ENCODE peak calls at places on chromosomes 11 and 22, in seven cellular contexts. Q, G, F, Z, R, P and K are unnamed samples.

GRCh38 chr11:6321356-6321755 is 1.1 kb upstream of the CAVIN3 start:
- DNase-seq in Q (no peak), G (no peak), F (no peak), Z (no peak), R (peak; percentile 31), P (peak; percentile 11), K (no peak)

GRCh38 chr22:44729391-44730012 is 22.9 kb upstream of the ARHGAP8 start:
- DNase-seq in Q (peak; percentile 71), G (no peak), F (peak; percentile 74), Z (peak; percentile 66), R (peak; percentile 55), P (no peak), K (peak; percentile 75)

GRCh38 chr11:8768625-8769333 is 86.2 kb downstream of the RPL27A start:
- DNase-seq in Q (peak; percentile 91), G (peak; percentile 22), F (peak; percentile 63), Z (peak; percentile 43), R (peak; percentile 30), P (peak; percentile 91), K (peak; percentile 73)

GRCh38 chr22:39243443-39244072 is 1.2 kb downstream of the PDGFB start:
- DNase-seq in Q (no peak), G (peak; percentile 12), F (no peak), Z (no peak), R (no peak), P (no peak), K (no peak)

GRCh38 chr11:114297806-114298700 is 1.9 kb downstream of the NNMT start:
- DNase-seq in Q (peak; percentile 68), G (no peak), F (peak; percentile 70), Z (no peak), R (no peak), P (peak; percentile 38), K (no peak)

GRCh38 chr11:126113515-126113957 is 50.9 kb upstream of the CDON start:
- DNase-seq in Q (peak; percentile 99), G (peak; percentile 90), F (peak; percentile 94), Z (peak; percentile 82), R (peak; percentile 91), P (peak; percentile 92), K (peak; percentile 84)

GRCh38 chr11:134741453-134742227 is 329.6 kb upstream of the B3GAT1 start:
- DNase-seq in Q (no peak), G (no peak), F (peak; percentile 60), Z (peak; percentile 5), R (no peak), P (no peak), K (peak; percentile 81)

GRCh38 chr11:68298659-68299516 is 13.5 kb upstream of the LRP5 start:
- DNase-seq in Q (no peak), G (no peak), F (no peak), Z (no peak), R (no peak), P (no peak), K (no peak)

GRCh38 chr11:29135504-29135903 is 881.3 kb downstream of the KCNA4 start:
- DNase-seq in Q (peak; percentile 63), G (no peak), F (peak; percentile 25), Z (no peak), R (no peak), P (peak; percentile 77), K (peak; percentile 19)

GRCh38 chr11:36123353-36124220 is 165.6 kb downstream of the COMMD9 start:
- DNase-seq in Q (no peak), G (no peak), F (no peak), Z (no peak), R (no peak), P (peak; percentile 8), K (no peak)

GRCh38 chr22:46809153-46809885 is 46.9 kb downstream of the TBC1D22A start:
- DNase-seq in Q (no peak), G (no peak), F (no peak), Z (no peak), R (no peak), P (no peak), K (no peak)

GRCh38 chr22:25161017-25161915 is 38.4 kb upstream of the CRYBB3 start:
- DNase-seq in Q (no peak), G (no peak), F (no peak), Z (no peak), R (no peak), P (no peak), K (no peak)

GRCh38 chr11:9604134-9604533 is 30.7 kb downstream of the WEE1 start:
- DNase-seq in Q (no peak), G (no peak), F (no peak), Z (no peak), R (no peak), P (no peak), K (no peak)

GRCh38 chr11:2186669-2187266 is 15.2 kb upstream of the TH start:
- DNase-seq in Q (peak; percentile 4), G (no peak), F (peak; percentile 22), Z (peak; percentile 58), R (no peak), P (peak; percentile 23), K (no peak)

GRCh38 chr22:48240165-48240934 is 1477.9 kb downstream of the TBC1D22A start:
- DNase-seq in Q (no peak), G (no peak), F (no peak), Z (no peak), R (no peak), P (no peak), K (no peak)

GRCh38 chr11:78295991-78296930 is 107.5 kb downstream of the USP35 start:
- DNase-seq in Q (peak; percentile 21), G (no peak), F (no peak), Z (no peak), R (no peak), P (no peak), K (no peak)

GRCh38 chr11:102762414-102762813 is 18.0 kb downstream of the MMP10 start:
- DNase-seq in Q (peak; percentile 39), G (no peak), F (no peak), Z (peak; percentile 52), R (no peak), P (peak; percentile 69), K (no peak)

GRCh38 chr22:22817468-22818201 is 70.0 kb upstream of the IGLL5 start:
- DNase-seq in Q (no peak), G (no peak), F (no peak), Z (no peak), R (no peak), P (no peak), K (no peak)

GRCh38 chr22:37431366-37431765 is 4.1 kb upstream of the ELFN2 start:
- DNase-seq in Q (no peak), G (no peak), F (no peak), Z (peak; percentile 34), R (no peak), P (peak; percentile 46), K (no peak)

GRCh38 chr11:46337626-46338345 is 9.5 kb upstream of the DGKZ start:
- DNase-seq in Q (no peak), G (no peak), F (no peak), Z (no peak), R (no peak), P (no peak), K (no peak)

GRCh38 chr11:12746593-12747097 is 72.4 kb downstream of the TEAD1 start:
- DNase-seq in Q (peak; percentile 29), G (no peak), F (peak; percentile 93), Z (no peak), R (peak; percentile 91), P (peak; percentile 90), K (peak; percentile 68)

GRCh38 chr11:96500440-96500839 is 110.6 kb downstream of the JRKL start:
- DNase-seq in Q (no peak), G (no peak), F (no peak), Z (no peak), R (no peak), P (no peak), K (no peak)

GRCh38 chr11:2412323-2412722 is 11.8 kb downstream of the TSSC4 start:
- DNase-seq in Q (no peak), G (no peak), F (no peak), Z (no peak), R (no peak), P (no peak), K (no peak)

GRCh38 chr22:17576475-17576874 is 13.2 kb downstream of the SLC25A18 start:
- DNase-seq in Q (peak; percentile 99), G (no peak), F (peak; percentile 80), Z (no peak), R (no peak), P (peak; percentile 99), K (no peak)

GRCh38 chr11:96010683-96011082 is 86.8 kb upstream of the MTMR2 start:
- DNase-seq in Q (no peak), G (no peak), F (no peak), Z (no peak), R (no peak), P (no peak), K (no peak)

GRCh38 chr11:75164318-75164827 is 13.5 kb downstream of the SLCO2B1 start:
- DNase-seq in Q (no peak), G (no peak), F (no peak), Z (no peak), R (no peak), P (no peak), K (no peak)

GRCh38 chr11:122342089-122342749 is 226.2 kb upstream of the BLID start:
- DNase-seq in Q (no peak), G (no peak), F (no peak), Z (no peak), R (no peak), P (no peak), K (no peak)

GRCh38 chr22:44091021-44091721 is 67.1 kb downstream of the PARVB start:
- DNase-seq in Q (no peak), G (no peak), F (peak; percentile 31), Z (peak; percentile 34), R (no peak), P (peak; percentile 8), K (peak; percentile 40)

GRCh38 chr22:17540481-17540880 is 22.8 kb upstream of the SLC25A18 start:
- DNase-seq in Q (no peak), G (no peak), F (no peak), Z (no peak), R (no peak), P (no peak), K (no peak)

GRCh38 chr11:31958086-31958735 is 132.7 kb upstream of the RCN1 start:
- DNase-seq in Q (peak; percentile 58), G (peak; percentile 23), F (peak; percentile 61), Z (peak; percentile 72), R (no peak), P (peak; percentile 56), K (peak; percentile 56)

GRCh38 chr11:33633251-33634003 is 67.2 kb downstream of the C11orf91 start:
- DNase-seq in Q (peak; percentile 70), G (peak; percentile 90), F (peak; percentile 64), Z (no peak), R (no peak), P (peak; percentile 74), K (peak; percentile 37)

GRCh38 chr11:132220464-132220863 is 850.0 kb downstream of the NTM start:
- DNase-seq in Q (peak; percentile 98), G (no peak), F (peak; percentile 62), Z (no peak), R (no peak), P (peak; percentile 28), K (peak; percentile 44)

GRCh38 chr11:46555269-46556054 is 38.4 kb downstream of the AMBRA1 start:
- DNase-seq in Q (peak; percentile 75), G (no peak), F (peak; percentile 69), Z (peak; percentile 53), R (no peak), P (peak; percentile 21), K (peak; percentile 57)

GRCh38 chr11:16397355-16397754 is 41.0 kb upstream of the SOX6 start:
- DNase-seq in Q (no peak), G (no peak), F (no peak), Z (no peak), R (no peak), P (no peak), K (no peak)

GRCh38 chr11:130476200-130476921 is 27.9 kb downstream of the ADAMTS15 start:
- DNase-seq in Q (peak; percentile 67), G (no peak), F (no peak), Z (no peak), R (no peak), P (peak; percentile 23), K (peak; percentile 60)

GRCh38 chr11:22666700-22667439 is 459 bp downstream of the GAS2 start:
- DNase-seq in Q (no peak), G (no peak), F (peak; percentile 24), Z (no peak), R (no peak), P (no peak), K (no peak)